ENCODE peak calls at places on chromosome 20, in nine cellular contexts. W, N, M, C, I, S, H, A and L are unnamed samples.

GRCh38 chr20:33521461-33521860 is 31.6 kb downstream of the CBFA2T2 start:
- DNase-seq in W (no peak), N (no peak), M (no peak), C (no peak), I (no peak), S (no peak), H (no peak), A (no peak), L (no peak)

GRCh38 chr20:13256606-13257005 is 35.5 kb downstream of the ISM1 start:
- DNase-seq in W (no peak), N (no peak), M (no peak), C (no peak), I (no peak), S (no peak), H (no peak), A (no peak), L (no peak)

GRCh38 chr20:32976746-32977145 is 27.5 kb downstream of the SUN5 start:
- DNase-seq in W (no peak), N (peak), M (no peak), C (peak), I (peak), S (no peak), H (no peak), A (no peak), L (no peak)

GRCh38 chr20:6664574-6664973 is 102.9 kb upstream of the BMP2 start:
- DNase-seq in W (no peak), N (no peak), M (no peak), C (no peak), I (no peak), S (no peak), H (no peak), A (no peak), L (no peak)

GRCh38 chr20:52539891-52540290 is 348.3 kb upstream of the ZFP64 start:
- DNase-seq in W (no peak), N (no peak), M (no peak), C (no peak), I (no peak), S (no peak), H (no peak), A (no peak), L (no peak)

GRCh38 chr20:52191132-52191435 is 495 bp downstream of the ZFP64 start:
- DNase-seq in W (no peak), N (no peak), M (no peak), C (no peak), I (no peak), S (no peak), H (peak), A (no peak), L (no peak)

GRCh38 chr20:41701596-41702350 is 83.6 kb upstream of the CHD6 start:
- DNase-seq in W (no peak), N (no peak), M (no peak), C (peak), I (peak), S (no peak), H (no peak), A (no peak), L (no peak)

GRCh38 chr20:47785900-47786762 is 850 bp upstream of the SULF2 start:
- DNase-seq in W (peak), N (no peak), M (peak), C (peak), I (peak), S (no peak), H (peak), A (peak), L (no peak)

GRCh38 chr20:9889270-9889981 is 50.5 kb upstream of the PAK5 start:
- DNase-seq in W (no peak), N (no peak), M (no peak), C (no peak), I (no peak), S (no peak), H (no peak), A (no peak), L (no peak)

GRCh38 chr20:48738399-48739304 is 89.1 kb downstream of the PREX1 start:
- DNase-seq in W (no peak), N (no peak), M (no peak), C (no peak), I (no peak), S (no peak), H (no peak), A (no peak), L (no peak)

GRCh38 chr20:38728911-38729642 is 4.8 kb downstream of the SLC32A1 start:
- DNase-seq in W (no peak), N (no peak), M (no peak), C (peak), I (peak), S (no peak), H (no peak), A (no peak), L (no peak)

GRCh38 chr20:53914861-53915458 is 155.4 kb downstream of the BCAS1 start:
- DNase-seq in W (no peak), N (no peak), M (no peak), C (no peak), I (peak), S (no peak), H (no peak), A (no peak), L (no peak)

GRCh38 chr20:17957505-17958325 is 10.9 kb downstream of the SNX5 start:
- DNase-seq in W (no peak), N (no peak), M (no peak), C (no peak), I (no peak), S (no peak), H (no peak), A (no peak), L (no peak)

GRCh38 chr20:53949319-53949839 is 121.0 kb downstream of the BCAS1 start:
- DNase-seq in W (peak), N (peak), M (no peak), C (no peak), I (no peak), S (no peak), H (peak), A (peak), L (no peak)

GRCh38 chr20:40173877-40174276 is 515.2 kb downstream of the MAFB start:
- DNase-seq in W (no peak), N (no peak), M (peak), C (no peak), I (no peak), S (no peak), H (no peak), A (no peak), L (no peak)

GRCh38 chr20:62953839-62954703 is 1.6 kb downstream of the SLC17A9 start:
- DNase-seq in W (peak), N (peak), M (peak), C (peak), I (peak), S (no peak), H (peak), A (peak), L (peak)

GRCh38 chr20:10985536-10985935 is 311.7 kb upstream of the JAG1 start:
- DNase-seq in W (no peak), N (no peak), M (no peak), C (no peak), I (no peak), S (no peak), H (no peak), A (peak), L (no peak)

GRCh38 chr20:62459488-62459887 is 16.3 kb downstream of the GATA5 start:
- DNase-seq in W (no peak), N (no peak), M (no peak), C (no peak), I (no peak), S (no peak), H (no peak), A (no peak), L (no peak)

GRCh38 chr20:20894280-20894679 is 181.8 kb upstream of the RALGAPA2 start:
- DNase-seq in W (peak), N (no peak), M (no peak), C (no peak), I (no peak), S (no peak), H (no peak), A (no peak), L (no peak)

GRCh38 chr20:41061155-41061554 is 32.5 kb downstream of the TOP1 start:
- DNase-seq in W (no peak), N (no peak), M (no peak), C (no peak), I (no peak), S (no peak), H (no peak), A (no peak), L (no peak)

GRCh38 chr20:57936636-57937310 is 227.0 kb upstream of the PMEPA1 start:
- DNase-seq in W (no peak), N (no peak), M (no peak), C (no peak), I (no peak), S (no peak), H (no peak), A (no peak), L (no peak)

GRCh38 chr20:18058661-18059467 is 1.1 kb upstream of the OVOL2 start:
- DNase-seq in W (no peak), N (no peak), M (no peak), C (peak), I (peak), S (peak), H (peak), A (peak), L (no peak)

GRCh38 chr20:53100476-53100911 is 128.3 kb downstream of the TSHZ2 start:
- DNase-seq in W (no peak), N (no peak), M (no peak), C (no peak), I (no peak), S (no peak), H (no peak), A (no peak), L (no peak)

GRCh38 chr20:63202021-63202420 is 13.9 kb downstream of the YTHDF1 start:
- DNase-seq in W (no peak), N (no peak), M (no peak), C (no peak), I (no peak), S (no peak), H (no peak), A (peak), L (no peak)

DNA sequence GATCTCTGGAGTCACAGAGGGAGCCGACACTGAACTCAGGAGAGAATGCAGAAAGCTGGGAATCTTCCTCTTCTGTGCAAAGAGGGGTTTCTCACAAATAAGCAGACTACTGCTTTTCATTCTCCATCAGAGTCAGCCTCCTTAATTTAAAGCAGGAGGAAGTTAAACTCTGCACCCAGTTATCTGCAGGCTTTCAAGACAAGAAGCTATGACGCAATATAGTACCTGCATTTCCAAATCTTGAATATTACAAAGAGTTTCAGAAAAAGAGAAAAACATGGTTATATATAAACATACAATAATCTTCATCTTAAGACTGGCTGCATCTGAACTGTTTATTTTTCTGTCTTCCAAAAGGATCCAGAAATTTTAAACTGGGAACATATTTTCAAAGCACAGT is 18.0 kb upstream of the SNRPB2 start:
- DNase-seq in W (no peak), N (no peak), M (no peak), C (no peak), I (no peak), S (no peak), H (no peak), A (no peak), L (no peak)
- H3K27ac ChIP-seq in W (no peak), N (no peak), M (no peak), C (no peak), I (no peak), S (no peak), H (no peak), A (no peak), L (no peak)

GRCh38 chr20:19814241-19814640 is 56.2 kb downstream of the RIN2 start:
- DNase-seq in W (no peak), N (no peak), M (no peak), C (no peak), I (no peak), S (no peak), H (no peak), A (no peak), L (no peak)

GRCh38 chr20:19811231-19811630 is 53.2 kb downstream of the RIN2 start:
- DNase-seq in W (no peak), N (no peak), M (no peak), C (no peak), I (no peak), S (no peak), H (no peak), A (no peak), L (no peak)

GRCh38 chr20:19813839-19814238 is 55.8 kb downstream of the RIN2 start:
- DNase-seq in W (no peak), N (no peak), M (no peak), C (no peak), I (no peak), S (no peak), H (no peak), A (no peak), L (no peak)

GRCh38 chr20:19812056-19812455 is 54.0 kb downstream of the RIN2 start:
- DNase-seq in W (no peak), N (no peak), M (no peak), C (no peak), I (no peak), S (no peak), H (no peak), A (no peak), L (no peak)

GRCh38 chr20:19812696-19813095 is 54.6 kb downstream of the RIN2 start:
- DNase-seq in W (no peak), N (no peak), M (no peak), C (no peak), I (no peak), S (no peak), H (no peak), A (no peak), L (no peak)
- H3K27ac ChIP-seq in W (peak), N (no peak), M (peak), C (no peak), I (no peak), S (no peak), H (peak), A (peak), L (no peak)

DNA sequence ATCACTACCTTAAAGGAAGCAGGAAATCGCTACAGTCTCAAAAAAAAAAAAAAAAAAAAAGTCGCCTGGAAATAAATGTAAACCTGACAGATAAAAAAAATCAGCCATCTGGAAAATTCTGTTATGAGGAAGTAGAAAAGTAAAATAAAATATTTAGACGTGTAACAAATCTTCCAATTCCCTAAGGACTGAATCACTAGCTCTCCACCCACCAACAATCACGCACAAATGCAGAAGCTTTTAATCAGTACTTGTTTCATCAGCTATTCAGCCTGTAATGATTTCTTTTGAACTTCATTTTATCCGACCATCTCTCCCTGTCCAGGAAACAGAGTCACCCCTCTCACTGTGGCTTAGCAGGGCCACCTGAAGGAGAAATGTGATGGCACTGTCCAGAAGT is 59.0 kb downstream of the SLC23A2 start:
- DNase-seq in W (no peak), N (no peak), M (no peak), C (no peak), I (no peak), S (no peak), H (no peak), A (no peak), L (no peak)
- H3K27ac ChIP-seq in W (no peak), N (no peak), M (no peak), C (no peak), I (no peak), S (no peak), H (no peak), A (peak), L (no peak)

DNA sequence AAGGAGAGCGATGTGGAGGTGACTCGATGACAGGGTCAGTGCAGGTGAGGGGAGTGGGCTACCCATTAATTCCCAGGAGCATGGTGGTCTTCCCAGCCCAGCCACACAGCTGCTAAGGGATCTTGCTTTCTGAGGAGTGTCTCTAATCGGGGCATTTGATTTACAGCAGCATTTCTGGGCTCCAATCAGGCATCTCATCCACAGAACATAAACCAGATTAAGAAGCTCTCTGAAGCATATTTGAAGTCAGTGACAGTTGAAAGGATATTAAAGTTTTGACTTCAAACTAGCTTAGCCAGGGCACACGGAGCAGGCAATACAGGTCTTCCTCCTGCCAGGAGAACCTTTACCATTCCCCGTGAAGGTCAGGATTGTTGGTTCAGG is 40.0 kb upstream of the ZNF831 start:
- DNase-seq in W (no peak), N (no peak), M (no peak), C (no peak), I (no peak), S (no peak), H (no peak), A (no peak), L (no peak)
- H3K27ac ChIP-seq in W (no peak), N (peak), M (no peak), C (no peak), I (no peak), S (no peak), H (no peak), A (no peak), L (no peak)

DNA sequence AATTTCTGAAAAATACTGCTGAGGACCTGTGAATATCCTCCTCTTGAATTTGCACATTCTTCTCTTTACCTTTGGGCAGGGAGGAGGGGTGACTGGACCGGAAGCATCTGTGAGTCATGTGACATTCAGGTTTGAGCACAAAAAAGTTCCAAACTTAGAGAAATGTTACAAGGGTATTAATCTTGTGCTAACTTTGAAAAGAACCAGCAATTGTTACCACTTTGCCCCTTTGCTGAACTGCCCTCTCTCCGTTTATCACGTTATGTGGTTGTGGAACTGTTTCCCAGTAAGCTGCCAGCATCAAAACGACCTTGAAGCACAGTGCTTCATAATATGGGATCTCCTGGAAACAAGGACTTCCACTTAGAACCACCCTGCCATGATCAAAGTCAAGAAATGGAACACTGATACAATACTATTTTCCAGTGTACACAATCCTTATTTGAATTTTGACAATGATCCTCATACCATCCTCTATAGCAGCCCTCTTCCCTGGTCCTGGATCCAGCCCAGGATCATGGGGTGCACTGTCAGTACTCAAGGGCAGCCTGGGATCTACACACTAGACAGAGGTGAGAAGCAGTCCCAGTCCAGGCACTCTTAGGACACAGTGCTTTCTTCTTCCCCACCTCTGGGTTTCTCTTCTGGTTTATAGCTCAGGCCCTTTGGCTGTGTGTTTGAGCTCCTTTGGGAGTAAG is 2.3 kb upstream of the TUBB1 start:
- DNase-seq in W (no peak), N (no peak), M (no peak), C (no peak), I (no peak), S (no peak), H (no peak), A (no peak), L (no peak)
- H3K27ac ChIP-seq in W (peak), N (no peak), M (no peak), C (no peak), I (no peak), S (no peak), H (no peak), A (no peak), L (no peak)

DNA sequence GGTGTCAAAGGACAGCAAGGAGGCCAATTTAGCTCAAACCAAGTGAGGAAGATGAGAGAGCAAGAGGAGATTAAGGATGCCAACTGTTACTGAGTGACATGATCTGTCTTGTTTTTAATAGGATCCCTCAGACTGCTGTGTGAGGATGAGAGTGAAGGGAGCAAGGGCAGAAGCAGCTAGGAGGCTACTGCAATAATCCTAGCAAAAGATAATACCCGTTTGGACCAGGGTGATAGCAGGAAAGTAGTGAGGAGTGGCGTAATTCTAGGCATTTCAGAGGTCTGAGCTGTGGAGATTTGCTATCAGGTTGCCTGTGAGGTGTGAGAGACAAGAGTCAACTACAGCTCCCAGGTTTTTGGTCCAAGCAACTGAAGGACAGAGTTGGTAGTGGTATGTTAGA is 14.7 kb downstream of the UBE2V1 start:
- DNase-seq in W (no peak), N (no peak), M (no peak), C (no peak), I (no peak), S (no peak), H (no peak), A (no peak), L (no peak)
- H3K27ac ChIP-seq in W (peak), N (no peak), M (peak), C (no peak), I (no peak), S (no peak), H (no peak), A (no peak), L (no peak)